ENCODE peak calls at places on chromosome 21, in eight cellular contexts. M is left ventricle myocardium inferior; J is adrenal gland; L is CD8-positive, alpha-beta T cell; R is stomach; W is astrocyte; X is psoas muscle; V is ascending aorta. U is an unnamed sample.

GRCh38 chr21:38804617-38805281 is 980 bp upstream of the ETS2 start:
- DNase-seq in J (peak; percentile 78), L (no peak), X (peak; percentile 88), R (peak; percentile 84), V (peak; percentile 88), W (peak; percentile 58), M (peak; percentile 79), U (peak; percentile 93)

GRCh38 chr21:42568834-42569731 is 55.4 kb downstream of the SLC37A1 start:
- DNase-seq in L (no peak), X (peak; percentile 46), W (no peak), V (peak; percentile 43), J (peak; percentile 17), R (peak; percentile 28), M (no peak), U (peak; percentile 40)

GRCh38 chr21:24895885-24896734 is 711.2 kb downstream of the MRPL39 start:
- DNase-seq in R (peak; percentile 26), W (peak; percentile 37), J (peak; percentile 45), L (no peak), X (no peak), V (no peak), M (no peak), U (no peak)

GRCh38 chr21:31798842-31799691 is 67.1 kb upstream of the SCAF4 start:
- DNase-seq in L (no peak), M (no peak), W (peak; percentile 13), X (no peak), R (no peak), J (no peak), V (no peak), U (peak; percentile 56)

GRCh38 chr21:29557200-29557599 is 258.5 kb downstream of the BACH1 start:
- DNase-seq in X (no peak), R (no peak), V (no peak), L (no peak), M (no peak), W (no peak), J (no peak), U (no peak)

GRCh38 chr21:39051561-39051949 is 131.7 kb downstream of the PSMG1 start:
- DNase-seq in L (no peak), W (peak; percentile 37), X (no peak), R (no peak), J (no peak), V (peak; percentile 39), M (no peak), U (no peak)

GRCh38 chr21:36183144-36183795 is 26.6 kb downstream of the DOP1B start:
- DNase-seq in L (no peak), V (no peak), M (no peak), X (peak; percentile 14), R (no peak), W (no peak), J (no peak), U (no peak)

GRCh38 chr21:36910581-36911307 is 55.7 kb downstream of the HLCS start:
- DNase-seq in V (no peak), L (no peak), M (no peak), W (peak; percentile 70), R (no peak), J (no peak), X (peak; percentile 65), U (no peak)

GRCh38 chr21:33039542-33039941 is 13.8 kb downstream of the OLIG2 start:
- DNase-seq in M (no peak), X (no peak), J (no peak), V (no peak), L (no peak), W (no peak), R (no peak), U (no peak)
- H3K27ac ChIP-seq in M (no peak overlapping the region), X (no peak overlapping the region), J (no peak overlapping the region), V (no peak overlapping the region), L (no peak overlapping the region), W (no peak overlapping the region), R (no peak overlapping the region), U (no peak overlapping the region)

GRCh38 chr21:28072601-28073000 is 920.1 kb downstream of the LTN1 start:
- DNase-seq in X (no peak), M (no peak), J (no peak), R (no peak), V (no peak), L (no peak), W (no peak), U (no peak)
- H3K4me1 ChIP-seq in X (peaks cover 12% of the 10 kb centered on the region), M (peaks cover 17% of the 10 kb centered on the region), J (no peaks in the 10 kb centered on the region), R (peaks cover 15% of the 10 kb centered on the region), V (no peaks in the 10 kb centered on the region), L (no peaks in the 10 kb centered on the region), W (no peaks in the 10 kb centered on the region), U (no peaks in the 10 kb centered on the region)

GRCh38 chr21:41508415-41509205 is 652 bp upstream of the TMPRSS2 start:
- DNase-seq in M (no peak), X (no peak), R (no peak), L (no peak), W (no peak), V (no peak), J (no peak), U (no peak)

GRCh38 chr21:41509206-41509496 is 1.2 kb upstream of the TMPRSS2 start:
- DNase-seq in W (no peak), V (no peak), R (no peak), J (no peak), M (no peak), X (no peak), L (no peak), U (no peak)

GRCh38 chr21:41510500-41510899 is 2.5 kb upstream of the TMPRSS2 start:
- DNase-seq in V (no peak), W (no peak), L (no peak), R (no peak), J (no peak), M (no peak), X (no peak), U (no peak)

GRCh38 chr21:41507521-41508414 is at the start of gene TMPRSS2:
- DNase-seq in L (no peak), V (no peak), W (no peak), R (peak; percentile 92), J (no peak), X (no peak), M (no peak), U (peak; percentile 93)

DNA sequence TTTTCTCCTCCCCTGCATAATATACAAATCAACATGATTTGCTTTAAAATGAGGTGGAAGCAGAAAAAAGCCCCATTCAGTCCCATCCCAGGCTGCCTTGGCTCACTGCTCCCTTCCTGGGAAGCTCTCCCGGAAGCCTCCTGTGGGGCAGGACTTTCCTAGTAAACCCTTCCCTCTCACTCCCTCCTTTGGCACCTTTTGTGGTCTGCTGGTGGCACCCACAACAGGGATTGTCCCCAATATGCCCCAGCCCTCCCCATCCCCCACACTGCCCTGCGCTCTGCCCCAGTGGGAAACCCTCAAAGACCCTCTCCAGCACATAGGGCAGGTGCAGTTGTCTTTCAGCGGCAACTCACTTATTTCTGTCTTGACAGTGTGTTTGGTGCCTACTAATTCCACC is 1.8 kb upstream of the TMPRSS2 start:
- DNase-seq in V (no peak), R (no peak), J (no peak), L (no peak), W (no peak), M (no peak), X (no peak), U (no peak)
- H3K27ac ChIP-seq in V (no peak overlapping the region), R (peak overlapping the region; percentile 34), J (no peak overlapping the region), L (no peak overlapping the region), W (no peak overlapping the region), M (no peak overlapping the region), X (no peak overlapping the region), U (no peak overlapping the region)

GRCh38 chr21:46003575-46004007 is 22.0 kb downstream of the COL6A1 start:
- DNase-seq in L (no peak), M (no peak), R (peak; percentile 21), X (no peak), W (no peak), V (no peak), J (peak; percentile 20), U (peak; percentile 82)
- H3K4me1 ChIP-seq in L (no peaks in the 10 kb centered on the region), M (no peaks in the 10 kb centered on the region), R (no peaks in the 10 kb centered on the region), X (no peaks in the 10 kb centered on the region), W (no peaks in the 10 kb centered on the region), V (no peaks in the 10 kb centered on the region), J (no peaks in the 10 kb centered on the region), U (no peaks in the 10 kb centered on the region)

DNA sequence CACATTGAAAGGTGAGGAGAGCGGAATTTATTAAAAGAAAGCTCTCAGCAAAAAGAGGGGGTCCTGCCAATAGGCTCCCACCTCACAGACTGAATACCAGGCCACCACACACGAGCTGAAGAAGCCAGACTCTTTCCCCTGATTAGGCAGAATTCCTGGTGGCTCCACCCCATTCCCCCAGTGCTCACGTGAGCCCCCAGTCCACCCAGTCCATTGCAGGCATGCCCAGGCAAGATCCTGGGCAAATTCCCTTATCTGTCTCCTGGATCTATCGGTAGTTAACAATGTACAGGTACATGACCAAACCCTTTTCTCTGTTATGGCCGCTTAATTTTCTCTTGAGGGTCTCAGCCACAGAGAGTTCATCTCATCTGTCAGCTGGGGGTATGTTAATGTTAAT is 54.6 kb upstream of the BTG3 start:
- DNase-seq in X (no peak), R (no peak), W (no peak), V (no peak), M (no peak), L (no peak), J (no peak), U (no peak)
- H3K27ac ChIP-seq in X (no peak overlapping the region), R (no peak overlapping the region), W (no peak overlapping the region), V (no peak overlapping the region), M (no peak overlapping the region), L (no peak overlapping the region), J (no peak overlapping the region), U (no peak overlapping the region)

DNA sequence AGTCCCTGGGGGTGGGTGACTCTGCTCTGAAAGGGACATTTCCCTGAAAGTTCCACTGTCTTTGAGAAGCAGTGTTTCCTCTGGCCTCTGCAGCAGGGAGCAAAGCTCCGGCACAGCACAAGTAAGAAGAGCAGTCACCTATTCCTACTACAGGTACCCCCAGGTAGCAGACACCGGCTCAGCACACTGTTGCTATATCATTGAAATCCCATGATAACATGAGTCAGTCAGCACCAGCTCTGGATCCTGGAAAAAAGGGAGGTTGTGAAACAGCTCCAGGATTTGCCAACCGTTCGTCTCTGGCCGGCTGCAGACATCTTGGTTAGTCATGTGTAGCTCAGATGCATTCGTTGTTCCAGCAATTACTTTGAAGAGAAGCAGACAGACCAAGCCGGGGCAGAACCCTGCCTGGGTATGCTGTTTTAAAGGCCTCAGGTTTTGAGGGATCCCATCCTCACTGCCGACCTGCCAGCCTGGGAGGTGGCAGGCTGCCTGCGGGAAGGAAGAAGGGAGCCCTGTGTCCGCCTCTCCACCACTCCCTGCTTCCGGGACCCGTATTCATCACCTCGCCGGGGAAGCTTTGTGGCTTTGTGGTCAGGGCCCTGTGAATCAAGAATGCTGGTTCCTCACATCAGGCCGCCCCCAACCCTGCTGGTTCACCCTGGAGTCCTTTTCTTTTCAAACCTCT is 139.2 kb downstream of the CLIC6 start:
- DNase-seq in R (peak; percentile 41), J (peak; percentile 80), M (no peak), L (peak; percentile 64), X (no peak), W (peak; percentile 92), V (peak; percentile 78), U (peak; percentile 76)
- H3K4me1 ChIP-seq in R (peaks cover 6% of the 10 kb centered on the region), J (peaks cover 22% of the 10 kb centered on the region), M (no peaks in the 10 kb centered on the region), L (peaks cover 44% of the 10 kb centered on the region), X (peaks cover 29% of the 10 kb centered on the region), W (peaks cover 50% of the 10 kb centered on the region), V (peaks cover 2% of the 10 kb centered on the region), U (peaks cover 10% of the 10 kb centered on the region)

U was measured in upper lobe of left lung.